ENCODE peak calls at places on chromosome 2, in ten cellular contexts. T, F, E, G, H, O, L, U, C and X are unnamed samples. For H3K4me1, the result is how much of the 10 kb centered on the place peaks cover.

GRCh38 chr2:237689569-237690131 is 62.3 kb downstream of the LRRFIP1 start:
- DNase-seq in O (no peak), H (peak), E (peak), G (no peak), T (peak), F (no peak), U (peak), L (no peak), C (no peak), X (no peak)

GRCh38 chr2:71618327-71619113 is 165.2 kb downstream of the DYSF start:
- DNase-seq in E (peak), L (peak), U (no peak), T (no peak), H (no peak), F (no peak), O (no peak), G (no peak), C (peak), X (no peak)

GRCh38 chr2:143697744-143698143 is 568.5 kb downstream of the ARHGAP15 start:
- DNase-seq in F (no peak), U (no peak), L (no peak), T (no peak), C (no peak), G (no peak), H (no peak), E (no peak), O (no peak), X (no peak)

GRCh38 chr2:15714609-15715008 is 122.9 kb downstream of the DDX1 start:
- DNase-seq in F (no peak), U (no peak), H (no peak), T (no peak), L (no peak), G (no peak), E (no peak), O (no peak), C (peak), X (no peak)

GRCh38 chr2:124874226-124874625 is 849.1 kb downstream of the CNTNAP5 start:
- DNase-seq in C (no peak), F (no peak), H (no peak), E (no peak), T (no peak), O (no peak), L (no peak), G (no peak), U (no peak), X (no peak)

GRCh38 chr2:226431301-226431955 is 368.2 kb downstream of the IRS1 start:
- DNase-seq in L (no peak), T (no peak), E (no peak), C (peak), U (no peak), H (no peak), O (no peak), F (no peak), G (no peak), X (no peak)

GRCh38 chr2:3780477-3781402 is 77.4 kb downstream of the DCDC2C start:
- DNase-seq in H (peak), L (peak), E (peak), G (peak), C (peak), U (peak), O (peak), T (peak), F (no peak), X (no peak)

GRCh38 chr2:112996635-112997034 is 8.6 kb upstream of the IL36A start:
- DNase-seq in U (no peak), L (no peak), F (peak), C (no peak), T (no peak), H (no peak), E (no peak), G (no peak), O (no peak), X (no peak)

GRCh38 chr2:168174761-168175160 is 72.6 kb downstream of the STK39 start:
- DNase-seq in O (no peak), H (no peak), F (no peak), T (no peak), E (no peak), C (no peak), G (no peak), L (no peak), U (no peak), X (no peak)

GRCh38 chr2:72112421-72112820 is 35.2 kb downstream of the CYP26B1 start:
- DNase-seq in F (no peak), E (no peak), H (no peak), C (peak), G (no peak), O (no peak), L (peak), T (no peak), U (no peak), X (no peak)

GRCh38 chr2:29463181-29463900 is 348.1 kb downstream of the CLIP4 start:
- DNase-seq in L (peak), T (no peak), F (no peak), G (no peak), H (no peak), U (no peak), E (no peak), O (no peak), C (peak), X (no peak)

GRCh38 chr2:37730037-37730813 is 58.8 kb upstream of the CDC42EP3 start:
- DNase-seq in G (no peak), E (no peak), T (no peak), C (no peak), F (no peak), L (no peak), H (no peak), O (no peak), U (no peak), X (no peak)

GRCh38 chr2:127563458-127564428 is 28.3 kb downstream of the MYO7B start:
- DNase-seq in C (no peak), G (no peak), F (no peak), U (no peak), E (no peak), T (no peak), L (no peak), O (no peak), H (no peak), X (no peak)

DNA sequence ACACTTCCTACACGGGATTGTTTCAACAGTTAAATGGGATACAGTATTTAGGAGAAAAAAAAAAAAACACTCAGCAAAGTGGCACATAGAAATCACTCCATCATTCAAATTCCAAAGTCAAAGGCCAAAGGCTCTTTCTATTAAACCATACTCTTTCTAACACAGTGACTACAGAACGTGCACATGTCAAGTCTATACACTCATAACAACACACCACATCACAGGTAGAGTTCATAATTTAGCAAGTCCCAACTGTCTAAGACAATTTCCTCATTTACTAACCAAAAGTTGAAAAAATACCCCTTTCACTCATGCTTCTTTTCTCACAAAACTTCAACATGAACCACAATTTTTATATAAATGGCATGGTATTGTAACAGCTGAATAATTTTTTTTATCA is 70.8 kb downstream of the MBOAT2 start:
- DNase-seq in E (no peak), O (no peak), H (no peak), U (no peak), T (no peak), L (no peak), G (no peak), C (no peak), F (no peak), X (no peak)
- TF ChIP-seq CTCF in E (no peak), O (no peak), H (no peak), U (no peak), T (no peak), L (no peak), G (no peak), C (no peak), F (no peak), X (no peak)

GRCh38 chr2:69646714-69647113 is 3.2 kb upstream of the AAK1 start:
- DNase-seq in C (no peak), L (no peak), H (no peak), F (no peak), T (no peak), O (no peak), U (no peak), E (no peak), G (no peak), X (no peak)
- H3K4me1 ChIP-seq in C (under half), L (under half), H (under half), F (under half), T (under half), O (under half), U (under half), E (under half), G (under half), X (half or more)

GRCh38 chr2:20677301-20678176 is 10.6 kb downstream of the GDF7 start:
- DNase-seq in L (no peak), T (no peak), G (no peak), E (no peak), H (no peak), F (no peak), O (no peak), C (no peak), U (no peak), X (no peak)

GRCh38 chr2:20674974-20675679 is 8.2 kb downstream of the GDF7 start:
- DNase-seq in T (no peak), U (peak), O (no peak), L (peak), H (no peak), C (no peak), G (no peak), E (peak), F (no peak), X (no peak)

GRCh38 chr2:20675701-20676352 is 8.9 kb downstream of the GDF7 start:
- DNase-seq in E (no peak), T (no peak), H (no peak), G (no peak), L (no peak), U (no peak), C (peak), O (no peak), F (peak), X (no peak)

GRCh38 chr2:20674309-20674965 is 7.5 kb downstream of the GDF7 start:
- DNase-seq in F (no peak), G (no peak), E (no peak), T (no peak), U (no peak), L (no peak), C (no peak), O (no peak), H (no peak), X (no peak)

GRCh38 chr2:20676353-20677215 is 9.6 kb downstream of the GDF7 start:
- DNase-seq in H (no peak), U (no peak), E (no peak), T (no peak), O (no peak), G (no peak), L (no peak), F (no peak), C (no peak), X (no peak)
- TF ChIP-seq CTCF in H (no peak), U (peak), E (no peak), T (no peak), O (no peak), G (peak), L (no peak), F (peak), C (peak), X (no peak)

GRCh38 chr2:178733975-178734374 is 73.2 kb downstream of the TTN start:
- DNase-seq in U (no peak), G (no peak), H (no peak), C (no peak), T (no peak), F (no peak), L (no peak), E (no peak), O (no peak), X (no peak)
- H3K4me1 ChIP-seq in U (under half), G (under half), H (under half), C (under half), T (under half), F (under half), L (under half), E (half or more), O (under half), X (under half)

GRCh38 chr2:185526156-185526555 is 212.4 kb upstream of the FSIP2 start:
- DNase-seq in H (no peak), F (no peak), L (no peak), E (no peak), T (no peak), C (no peak), U (no peak), G (no peak), O (no peak), X (no peak)

DNA sequence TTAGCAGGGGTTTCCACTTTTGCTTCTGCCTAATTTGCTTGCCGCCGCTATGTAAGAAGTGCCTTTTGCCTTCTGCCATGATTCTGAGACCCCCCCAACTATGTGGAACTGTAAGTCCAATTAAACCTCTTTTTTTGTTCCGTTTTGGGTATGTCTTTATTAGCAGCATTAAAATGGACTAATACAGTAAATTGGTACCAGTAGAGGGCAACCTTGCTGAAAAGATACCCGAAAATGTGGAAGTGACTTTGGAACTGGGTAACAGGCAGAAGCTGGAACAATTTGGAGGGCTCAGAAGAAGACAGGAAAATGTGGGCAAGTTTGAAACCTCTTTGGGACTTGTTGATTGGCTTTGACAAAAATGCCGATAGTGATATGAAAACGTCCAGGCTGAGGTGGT is 216.1 kb upstream of the FSIP2 start:
- DNase-seq in F (no peak), C (no peak), U (no peak), H (no peak), L (no peak), T (no peak), O (no peak), E (no peak), G (no peak), X (no peak)
- TF ChIP-seq CTCF in F (no peak), C (peak), U (no peak), H (no peak), L (no peak), T (no peak), O (no peak), E (no peak), G (no peak), X (no peak)

GRCh38 chr2:98819350-98819749 is 88.4 kb upstream of the MGAT4A start:
- DNase-seq in C (no peak), T (no peak), E (no peak), O (no peak), G (no peak), H (no peak), U (no peak), F (no peak), L (no peak), X (no peak)
- H3K4me1 ChIP-seq in C (under half), T (under half), E (under half), O (under half), G (under half), H (under half), U (under half), F (under half), L (under half), X (under half)

GRCh38 chr2:173926875-173927274 is 38.3 kb downstream of the SP3 start:
- DNase-seq in C (no peak), O (no peak), E (no peak), H (no peak), T (no peak), U (no peak), F (no peak), G (no peak), L (no peak), X (no peak)

GRCh38 chr2:173922068-173922467 is 43.1 kb downstream of the SP3 start:
- DNase-seq in F (no peak), U (no peak), E (no peak), O (no peak), H (no peak), G (no peak), C (no peak), T (no peak), L (no peak), X (no peak)

GRCh38 chr2:173924285-173924684 is 40.9 kb downstream of the SP3 start:
- DNase-seq in O (no peak), H (no peak), L (no peak), C (no peak), T (no peak), U (no peak), F (no peak), E (no peak), G (no peak), X (no peak)

DNA sequence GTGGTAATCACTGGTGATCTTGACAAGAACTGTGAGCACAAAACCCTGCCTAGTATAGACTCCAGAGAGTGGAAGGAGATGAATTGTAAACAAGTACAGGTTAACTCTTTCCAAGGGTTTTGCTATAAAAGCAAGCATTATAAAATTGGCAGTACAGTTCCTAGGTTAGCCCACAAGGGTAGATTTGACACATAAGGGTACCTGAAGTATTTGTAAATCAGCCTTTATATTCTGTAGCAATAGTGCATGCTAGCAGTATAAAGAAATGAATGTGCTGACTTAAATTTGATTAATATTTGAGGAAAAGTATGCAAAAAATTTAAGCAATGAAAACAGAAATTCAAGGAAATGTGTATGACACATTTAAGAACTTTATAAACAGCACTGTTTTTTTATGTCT is 42.4 kb downstream of the SP3 start:
- DNase-seq in T (no peak), E (no peak), L (no peak), H (no peak), U (no peak), C (no peak), G (no peak), F (no peak), O (no peak), X (no peak)
- TF ChIP-seq CTCF in T (no peak), E (no peak), L (no peak), H (no peak), U (no peak), C (no peak), G (no peak), F (no peak), O (no peak), X (no peak)